ENCODE peak calls at places on chromosomes 4 and X, in four cellular contexts. One of them, this sample, is unnamed.

GRCh38 chr4:7806724-7807123 is 132.9 kb downstream of the AFAP1 start:
- DNase-seq in HEK293T: no peak
- DNase-seq in HepG2: no peak
- DNase-seq in K562: no peak
- DNase-seq in this sample: no peak

GRCh38 chrX:123854329-123854728 is 5.5 kb upstream of the XIAP start:
- DNase-seq in HEK293T: no peak
- DNase-seq in HepG2: no peak
- DNase-seq in K562: no peak
- DNase-seq in this sample: no peak

GRCh38 chr4:119227690-119228089 is 15.2 kb downstream of the USP53 start:
- DNase-seq in HEK293T: no peak
- DNase-seq in HepG2: no peak
- DNase-seq in K562: no peak
- DNase-seq in this sample: no peak

GRCh38 chr4:159070742-159071141 is 32.1 kb upstream of the RAPGEF2 start:
- DNase-seq in HEK293T: no peak
- DNase-seq in HepG2: no peak
- DNase-seq in K562: no peak
- DNase-seq in this sample: no peak

GRCh38 chr4:182593864-182594263 is 323.3 kb downstream of the DCTD start:
- DNase-seq in HEK293T: no peak
- DNase-seq in HepG2: no peak
- DNase-seq in K562: no peak
- DNase-seq in this sample: no peak

GRCh38 chr4:25966171-25966570 is 52.2 kb downstream of the SMIM20 start:
- DNase-seq in HEK293T: no peak
- DNase-seq in HepG2: no peak
- DNase-seq in K562: no peak
- DNase-seq in this sample: no peak

GRCh38 chrX:69280956-69281355 is 115.7 kb upstream of the PJA1 start:
- DNase-seq in HEK293T: no peak
- DNase-seq in HepG2: no peak
- DNase-seq in K562: no peak
- DNase-seq in this sample: no peak

GRCh38 chr4:15366660-15367059 is 61.2 kb upstream of the C1QTNF7 start:
- DNase-seq in HEK293T: no peak
- DNase-seq in HepG2: no peak
- DNase-seq in K562: no peak
- DNase-seq in this sample: no peak

GRCh38 chrX:19566359-19567141 is 51.2 kb upstream of the MAP3K15 start:
- DNase-seq in HEK293T: no peak
- DNase-seq in HepG2: peak
- DNase-seq in K562: no peak
- DNase-seq in this sample: peak

GRCh38 chrX:104319346-104319745 is 64.6 kb upstream of the ESX1 start:
- DNase-seq in HEK293T: no peak
- DNase-seq in HepG2: no peak
- DNase-seq in K562: no peak
- DNase-seq in this sample: no peak

GRCh38 chrX:120797201-120797938 is 78.3 kb downstream of the CT47B1 start:
- DNase-seq in HEK293T: no peak
- DNase-seq in HepG2: no peak
- DNase-seq in K562: no peak
- DNase-seq in this sample: no peak

GRCh38 chr4:68267433-68267944 is 22.0 kb upstream of the TMPRSS11B start:
- DNase-seq in HEK293T: no peak
- DNase-seq in HepG2: peak
- DNase-seq in K562: no peak
- DNase-seq in this sample: no peak

GRCh38 chr4:100509386-100509785 is 8.4 kb downstream of the EMCN start:
- DNase-seq in HEK293T: no peak
- DNase-seq in HepG2: no peak
- DNase-seq in K562: no peak
- DNase-seq in this sample: no peak

GRCh38 chrX:44042731-44043130 is 69.5 kb upstream of the NDP start:
- DNase-seq in HEK293T: no peak
- DNase-seq in HepG2: no peak
- DNase-seq in K562: no peak
- DNase-seq in this sample: no peak

GRCh38 chrX:57573754-57574153 is 18.1 kb upstream of the ZXDB start:
- DNase-seq in HEK293T: peak
- DNase-seq in HepG2: no peak
- DNase-seq in K562: no peak
- DNase-seq in this sample: no peak

GRCh38 chrX:112654871-112655270 is 24.9 kb downstream of the LHFPL1 start:
- DNase-seq in HEK293T: no peak
- DNase-seq in HepG2: no peak
- DNase-seq in K562: no peak
- DNase-seq in this sample: no peak

GRCh38 chr4:157013656-157014055 is 42.1 kb upstream of the PDGFC start:
- DNase-seq in HEK293T: no peak
- DNase-seq in HepG2: no peak
- DNase-seq in K562: no peak
- DNase-seq in this sample: no peak

GRCh38 chr4:41257257-41257900 is 651 bp downstream of the UCHL1 start:
- DNase-seq in HEK293T: peak
- DNase-seq in HepG2: no peak
- DNase-seq in K562: no peak
- DNase-seq in this sample: no peak

GRCh38 chr4:145868637-145869409 is 69.8 kb downstream of the ZNF827 start:
- DNase-seq in HEK293T: no peak
- DNase-seq in HepG2: no peak
- DNase-seq in K562: no peak
- DNase-seq in this sample: no peak

GRCh38 chrX:36787787-36788186 is 220.4 kb upstream of the FAM47C start:
- DNase-seq in HEK293T: no peak
- DNase-seq in HepG2: no peak
- DNase-seq in K562: no peak
- DNase-seq in this sample: no peak

GRCh38 chr4:126698224-126698623 is 934.5 kb upstream of the INTU start:
- DNase-seq in HEK293T: no peak
- DNase-seq in HepG2: no peak
- DNase-seq in K562: no peak
- DNase-seq in this sample: no peak

GRCh38 chr4:14924945-14925344 is 77.3 kb upstream of the CPEB2 start:
- DNase-seq in HEK293T: no peak
- DNase-seq in HepG2: no peak
- DNase-seq in K562: no peak
- DNase-seq in this sample: no peak

GRCh38 chrX:40647307-40648197 is at the start of gene CXorf38:
- DNase-seq in HEK293T: peak
- DNase-seq in HepG2: peak
- DNase-seq in K562: peak
- DNase-seq in this sample: peak

GRCh38 chr4:22686156-22686555 is 6.6 kb upstream of the GBA3 start:
- DNase-seq in HEK293T: no peak
- DNase-seq in HepG2: no peak
- DNase-seq in K562: no peak
- DNase-seq in this sample: no peak

GRCh38 chr4:6071959-6072720 is 53.9 kb upstream of the C4orf50 start:
- DNase-seq in HEK293T: no peak
- DNase-seq in HepG2: no peak
- DNase-seq in K562: no peak
- DNase-seq in this sample: no peak

GRCh38 chrX:349196-349595 is 30.6 kb upstream of the GTPBP6 start:
- DNase-seq in HEK293T: no peak
- DNase-seq in HepG2: no peak
- DNase-seq in K562: no peak
- DNase-seq in this sample: no peak

GRCh38 chr4:186297013-186297645 is 31.1 kb downstream of the F11 start:
- DNase-seq in HEK293T: peak
- DNase-seq in HepG2: peak
- DNase-seq in K562: peak
- DNase-seq in this sample: no peak

GRCh38 chr4:172142331-172142738 is 329.1 kb downstream of the GALNTL6 start:
- DNase-seq in HEK293T: no peak
- DNase-seq in HepG2: no peak
- DNase-seq in K562: no peak
- DNase-seq in this sample: no peak

GRCh38 chr4:54726907-54727306 is 69.2 kb downstream of the KIT start:
- DNase-seq in HEK293T: no peak
- DNase-seq in HepG2: no peak
- DNase-seq in K562: no peak
- DNase-seq in this sample: no peak

GRCh38 chrX:149120459-149120858 is 384.6 kb downstream of the IDS start:
- DNase-seq in HEK293T: no peak
- DNase-seq in HepG2: no peak
- DNase-seq in K562: no peak
- DNase-seq in this sample: no peak

GRCh38 chrX:3815896-3816664 is 102.6 kb upstream of the PRKX start:
- DNase-seq in HEK293T: peak
- DNase-seq in HepG2: peak
- DNase-seq in K562: peak
- DNase-seq in this sample: peak

GRCh38 chr4:36771411-36772153 is 473.0 kb upstream of the NWD2 start:
- DNase-seq in HEK293T: no peak
- DNase-seq in HepG2: no peak
- DNase-seq in K562: no peak
- DNase-seq in this sample: no peak

GRCh38 chr4:161577604-161578301 is 586.0 kb downstream of the FSTL5 start:
- DNase-seq in HEK293T: peak
- DNase-seq in HepG2: no peak
- DNase-seq in K562: no peak
- DNase-seq in this sample: no peak

GRCh38 chr4:56760194-56760593 is 61.3 kb downstream of the SPINK2 start:
- DNase-seq in HEK293T: no peak
- DNase-seq in HepG2: no peak
- DNase-seq in K562: no peak
- DNase-seq in this sample: no peak

GRCh38 chrX:10441464-10441863 is 178.9 kb downstream of the MID1 start:
- DNase-seq in HEK293T: no peak
- DNase-seq in HepG2: no peak
- DNase-seq in K562: no peak
- DNase-seq in this sample: no peak

GRCh38 chr4:14871676-14872430 is 130.4 kb upstream of the CPEB2 start:
- DNase-seq in HEK293T: peak
- DNase-seq in HepG2: peak
- DNase-seq in K562: no peak
- DNase-seq in this sample: no peak

GRCh38 chr4:83320548-83320947 is 14.1 kb downstream of the HPSE start:
- DNase-seq in HEK293T: no peak
- DNase-seq in HepG2: no peak
- DNase-seq in K562: no peak
- DNase-seq in this sample: no peak

GRCh38 chr4:128871948-128872347 is 62.4 kb downstream of the JADE1 start:
- DNase-seq in HEK293T: no peak
- DNase-seq in HepG2: no peak
- DNase-seq in K562: no peak
- DNase-seq in this sample: no peak

GRCh38 chr4:175531405-175532091 is 280.5 kb downstream of the GPM6A start:
- DNase-seq in HEK293T: no peak
- DNase-seq in HepG2: no peak
- DNase-seq in K562: no peak
- DNase-seq in this sample: no peak
- TF ChIP-seq FOXK2 in HEK293T: no peak
- TF ChIP-seq FOXK2 in HepG2: no peak
- TF ChIP-seq FOXK2 in K562: no peak
- TF ChIP-seq FOXK2 in this sample: no peak

DNA sequence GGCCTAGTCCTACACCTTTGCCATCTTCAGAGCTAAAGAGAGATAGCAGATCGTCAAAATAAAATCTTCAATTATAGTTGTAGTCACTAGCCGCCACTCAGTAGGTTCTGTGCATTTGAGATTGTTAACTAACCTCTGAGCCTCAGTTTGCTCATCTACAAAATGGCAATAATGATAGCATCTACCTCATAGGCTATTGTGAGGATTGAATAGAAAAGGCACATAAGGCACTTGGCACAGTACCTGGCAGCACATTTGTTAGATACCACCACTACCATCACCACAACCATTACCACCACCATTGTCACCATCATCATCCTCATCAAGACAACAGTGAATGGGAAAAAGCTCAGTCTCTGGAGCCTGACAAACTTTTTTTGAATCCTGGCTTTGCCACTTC is 134.6 kb downstream of the AMMECR1 start:
- DNase-seq in HEK293T: no peak
- DNase-seq in HepG2: no peak
- DNase-seq in K562: no peak
- DNase-seq in this sample: no peak
- TF ChIP-seq FOXK2 in HEK293T: no peak
- TF ChIP-seq FOXK2 in HepG2: no peak
- TF ChIP-seq FOXK2 in K562: no peak
- TF ChIP-seq FOXK2 in this sample: no peak

GRCh38 chr4:2441393-2442174 is 22.8 kb downstream of the CFAP99 start:
- DNase-seq in HEK293T: peak
- DNase-seq in HepG2: peak
- DNase-seq in K562: peak
- DNase-seq in this sample: peak
- TF ChIP-seq FOXK2 in HEK293T: no peak
- TF ChIP-seq FOXK2 in HepG2: no peak
- TF ChIP-seq FOXK2 in K562: no peak
- TF ChIP-seq FOXK2 in this sample: no peak

DNA sequence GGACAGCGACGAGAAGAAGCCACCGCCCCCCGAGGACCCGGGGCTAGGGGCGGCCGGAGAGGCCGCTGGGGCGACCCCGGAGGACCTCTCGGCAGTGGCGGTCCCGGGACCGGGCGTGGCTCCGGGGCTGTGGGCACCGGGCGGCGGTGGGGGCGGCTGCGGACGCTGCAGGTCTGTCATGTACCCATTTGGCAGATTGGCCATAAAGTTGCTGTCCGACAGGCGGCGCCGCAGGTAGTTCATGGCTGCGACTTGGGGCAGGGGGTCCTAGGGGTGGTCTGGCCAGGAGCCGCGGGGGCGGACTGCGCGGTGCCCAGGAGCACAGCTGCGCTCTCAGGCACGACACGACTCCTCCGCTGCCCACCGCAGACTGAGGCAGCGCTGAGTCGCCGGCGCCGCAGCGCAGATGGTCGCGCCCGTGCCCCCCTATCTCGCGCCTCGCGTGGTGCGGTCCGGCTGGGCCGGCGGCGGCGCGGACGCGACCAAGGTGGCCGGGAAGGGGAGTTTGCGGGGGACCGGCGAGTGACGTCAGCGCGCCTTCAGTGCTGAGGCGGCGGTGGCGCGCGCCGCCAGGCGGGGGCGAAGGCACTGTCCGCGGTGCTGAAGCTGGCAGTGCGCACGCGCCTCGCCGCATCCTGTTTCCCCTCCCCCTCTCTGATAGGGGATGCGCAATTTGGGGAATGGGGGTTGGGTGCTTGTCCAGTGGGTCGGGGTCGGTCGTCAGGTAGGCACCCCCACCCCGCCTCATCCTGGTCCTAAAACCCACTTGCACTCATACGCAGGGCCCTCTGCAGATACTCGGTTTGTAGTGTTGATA is at the start of gene SYN1:
- DNase-seq in HEK293T: peak
- DNase-seq in HepG2: peak
- DNase-seq in K562: peak
- DNase-seq in this sample: no peak
- TF ChIP-seq FOXK2 in HEK293T: no peak
- TF ChIP-seq FOXK2 in HepG2: no peak
- TF ChIP-seq FOXK2 in K562: peak
- TF ChIP-seq FOXK2 in this sample: peak

This sample was measured in GM12878.